ENCODE peak calls at places on chromosomes 3 and 15, in seven cellular contexts. One of them, this sample, is unnamed.

GRCh38 chr3:101634591-101635196 is 42.2 kb downstream of the ZBTB11 start:
- DNase-seq in A549: no peak
- DNase-seq in brain microvascular endothelial cell: no peak
- DNase-seq in body of pancreas: no peak
- DNase-seq in cardiac muscle cell: no peak
- DNase-seq in adipocyte: no peak
- DNase-seq in WERI-Rb-1: no peak
- DNase-seq in this sample: no peak

GRCh38 chr3:78804251-78805037 is 963.4 kb downstream of the ROBO1 start:
- DNase-seq in cardiac muscle cell: no peak
- DNase-seq in adipocyte: peak; percentile 63
- DNase-seq in WERI-Rb-1: no peak
- DNase-seq in brain microvascular endothelial cell: no peak
- DNase-seq in A549: peak; percentile 9
- DNase-seq in body of pancreas: peak; percentile 4
- DNase-seq in this sample: no peak

GRCh38 chr3:184604039-184604955 is 42.7 kb downstream of the EPHB3 start:
- DNase-seq in adipocyte: peak; percentile 19
- DNase-seq in WERI-Rb-1: no peak
- DNase-seq in body of pancreas: peak; percentile 46
- DNase-seq in cardiac muscle cell: peak; percentile 80
- DNase-seq in brain microvascular endothelial cell: no peak
- DNase-seq in A549: no peak
- DNase-seq in this sample: no peak

GRCh38 chr15:43911235-43911661 is 84.4 kb downstream of the WDR76 start:
- DNase-seq in adipocyte: peak; percentile 75
- DNase-seq in A549: peak; percentile 55
- DNase-seq in brain microvascular endothelial cell: peak; percentile 97
- DNase-seq in cardiac muscle cell: no peak
- DNase-seq in body of pancreas: no peak
- DNase-seq in WERI-Rb-1: no peak
- DNase-seq in this sample: peak; percentile 99

GRCh38 chr3:46999516-47000197 is 20.2 kb downstream of the NBEAL2 start:
- DNase-seq in brain microvascular endothelial cell: no peak
- DNase-seq in cardiac muscle cell: no peak
- DNase-seq in body of pancreas: no peak
- DNase-seq in A549: no peak
- DNase-seq in adipocyte: no peak
- DNase-seq in WERI-Rb-1: no peak
- DNase-seq in this sample: no peak

GRCh38 chr15:50244959-50245624 is 20.4 kb downstream of the HDC start:
- DNase-seq in A549: no peak
- DNase-seq in cardiac muscle cell: no peak
- DNase-seq in body of pancreas: no peak
- DNase-seq in adipocyte: no peak
- DNase-seq in brain microvascular endothelial cell: no peak
- DNase-seq in WERI-Rb-1: no peak
- DNase-seq in this sample: no peak

GRCh38 chr3:180749796-180750195 is 70.5 kb upstream of the CCDC39 start:
- DNase-seq in adipocyte: peak; percentile 4
- DNase-seq in cardiac muscle cell: no peak
- DNase-seq in brain microvascular endothelial cell: no peak
- DNase-seq in WERI-Rb-1: no peak
- DNase-seq in A549: no peak
- DNase-seq in body of pancreas: no peak
- DNase-seq in this sample: no peak

GRCh38 chr15:89129123-89129815 is 41.0 kb downstream of the ABHD2 start:
- DNase-seq in cardiac muscle cell: peak; percentile 63
- DNase-seq in brain microvascular endothelial cell: no peak
- DNase-seq in adipocyte: peak; percentile 63
- DNase-seq in WERI-Rb-1: peak; percentile 57
- DNase-seq in body of pancreas: peak; percentile 79
- DNase-seq in A549: peak; percentile 63
- DNase-seq in this sample: no peak

GRCh38 chr15:55703873-55704285 is 39.1 kb downstream of the PRTG start:
- DNase-seq in brain microvascular endothelial cell: no peak
- DNase-seq in WERI-Rb-1: no peak
- DNase-seq in adipocyte: peak; percentile 63
- DNase-seq in A549: no peak
- DNase-seq in cardiac muscle cell: no peak
- DNase-seq in body of pancreas: no peak
- DNase-seq in this sample: peak; percentile 64

GRCh38 chr3:183515968-183516851 is 39.3 kb downstream of the KLHL6 start:
- DNase-seq in WERI-Rb-1: no peak
- DNase-seq in body of pancreas: no peak
- DNase-seq in A549: no peak
- DNase-seq in adipocyte: no peak
- DNase-seq in brain microvascular endothelial cell: no peak
- DNase-seq in cardiac muscle cell: peak; percentile 29
- DNase-seq in this sample: no peak
- H3K4me3 ChIP-seq in WERI-Rb-1: no peak overlapping the region
- H3K4me3 ChIP-seq in body of pancreas: no peak overlapping the region
- H3K4me3 ChIP-seq in A549: no peak overlapping the region
- H3K4me3 ChIP-seq in adipocyte: no peak overlapping the region
- H3K4me3 ChIP-seq in brain microvascular endothelial cell: no peak overlapping the region
- H3K4me3 ChIP-seq in cardiac muscle cell: no peak overlapping the region
- H3K4me3 ChIP-seq in this sample: no peak overlapping the region

GRCh38 chr15:64044315-64045105 is 1.8 kb downstream of the DAPK2 start:
- DNase-seq in A549: no peak
- DNase-seq in cardiac muscle cell: no peak
- DNase-seq in brain microvascular endothelial cell: no peak
- DNase-seq in body of pancreas: no peak
- DNase-seq in adipocyte: no peak
- DNase-seq in WERI-Rb-1: no peak
- DNase-seq in this sample: no peak

GRCh38 chr15:64046347-64047153 is at the start of gene DAPK2:
- DNase-seq in brain microvascular endothelial cell: peak; percentile 26
- DNase-seq in cardiac muscle cell: peak; percentile 86
- DNase-seq in WERI-Rb-1: peak; percentile 74
- DNase-seq in adipocyte: peak; percentile 89
- DNase-seq in A549: peak; percentile 66
- DNase-seq in body of pancreas: peak; percentile 84
- DNase-seq in this sample: peak; percentile 41

GRCh38 chr15:64048766-64049165 is 2.5 kb upstream of the DAPK2 start:
- DNase-seq in body of pancreas: no peak
- DNase-seq in WERI-Rb-1: no peak
- DNase-seq in cardiac muscle cell: no peak
- DNase-seq in A549: no peak
- DNase-seq in brain microvascular endothelial cell: no peak
- DNase-seq in adipocyte: no peak
- DNase-seq in this sample: no peak

GRCh38 chr15:64045774-64046346 is 425 bp downstream of the DAPK2 start:
- DNase-seq in adipocyte: no peak
- DNase-seq in A549: no peak
- DNase-seq in WERI-Rb-1: peak; percentile 12
- DNase-seq in brain microvascular endothelial cell: no peak
- DNase-seq in body of pancreas: no peak
- DNase-seq in cardiac muscle cell: no peak
- DNase-seq in this sample: no peak

DNA sequence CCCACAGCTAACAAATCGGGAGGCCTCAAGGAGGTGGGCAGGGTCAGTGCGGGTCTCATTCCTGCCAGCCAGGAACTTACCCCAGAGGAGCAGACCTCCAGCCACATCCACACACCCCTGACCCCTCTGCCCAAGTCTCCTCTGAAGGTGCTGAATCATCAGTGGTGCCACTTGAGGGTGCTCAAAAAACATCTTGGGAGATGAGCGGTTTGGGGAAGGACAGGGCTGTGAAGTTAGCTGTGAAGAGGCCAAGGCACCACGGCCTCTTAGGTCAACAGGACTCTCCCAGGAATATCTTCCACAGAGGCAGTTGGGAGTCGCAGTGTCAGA is 1.2 kb downstream of the DAPK2 start:
- DNase-seq in cardiac muscle cell: no peak
- DNase-seq in body of pancreas: no peak
- DNase-seq in brain microvascular endothelial cell: no peak
- DNase-seq in WERI-Rb-1: no peak
- DNase-seq in adipocyte: no peak
- DNase-seq in A549: no peak
- DNase-seq in this sample: no peak
- H3K4me3 ChIP-seq in cardiac muscle cell: no peak overlapping the region
- H3K4me3 ChIP-seq in body of pancreas: no peak overlapping the region
- H3K4me3 ChIP-seq in brain microvascular endothelial cell: no peak overlapping the region
- H3K4me3 ChIP-seq in WERI-Rb-1: no peak overlapping the region
- H3K4me3 ChIP-seq in adipocyte: peak overlapping the region; percentile 82
- H3K4me3 ChIP-seq in A549: no peak overlapping the region
- H3K4me3 ChIP-seq in this sample: peak overlapping the region; percentile 69

GRCh38 chr3:10933470-10933957 is 59.0 kb upstream of the SLC6A1 start:
- DNase-seq in WERI-Rb-1: no peak
- DNase-seq in cardiac muscle cell: no peak
- DNase-seq in body of pancreas: no peak
- DNase-seq in brain microvascular endothelial cell: no peak
- DNase-seq in adipocyte: no peak
- DNase-seq in A549: no peak
- DNase-seq in this sample: no peak
- H3K4me3 ChIP-seq in WERI-Rb-1: no peak overlapping the region
- H3K4me3 ChIP-seq in cardiac muscle cell: no peak overlapping the region
- H3K4me3 ChIP-seq in body of pancreas: no peak overlapping the region
- H3K4me3 ChIP-seq in brain microvascular endothelial cell: no peak overlapping the region
- H3K4me3 ChIP-seq in adipocyte: no peak overlapping the region
- H3K4me3 ChIP-seq in A549: no peak overlapping the region
- H3K4me3 ChIP-seq in this sample: no peak overlapping the region

GRCh38 chr3:198112031-198112430 is 152.0 kb downstream of the LMLN start:
- DNase-seq in cardiac muscle cell: no peak
- DNase-seq in WERI-Rb-1: no peak
- DNase-seq in A549: no peak
- DNase-seq in adipocyte: no peak
- DNase-seq in body of pancreas: no peak
- DNase-seq in brain microvascular endothelial cell: peak; percentile 68
- DNase-seq in this sample: no peak

GRCh38 chr3:198109883-198110282 is 149.9 kb downstream of the LMLN start:
- DNase-seq in body of pancreas: no peak
- DNase-seq in adipocyte: no peak
- DNase-seq in A549: no peak
- DNase-seq in brain microvascular endothelial cell: no peak
- DNase-seq in WERI-Rb-1: no peak
- DNase-seq in cardiac muscle cell: no peak
- DNase-seq in this sample: no peak

GRCh38 chr3:198107840-198108734 is 148.1 kb downstream of the LMLN start:
- DNase-seq in cardiac muscle cell: no peak
- DNase-seq in A549: no peak
- DNase-seq in brain microvascular endothelial cell: peak; percentile 11
- DNase-seq in WERI-Rb-1: no peak
- DNase-seq in body of pancreas: peak; percentile 22
- DNase-seq in adipocyte: no peak
- DNase-seq in this sample: peak; percentile 12

GRCh38 chr3:198108756-198109155 is 148.7 kb downstream of the LMLN start:
- DNase-seq in A549: no peak
- DNase-seq in WERI-Rb-1: no peak
- DNase-seq in body of pancreas: no peak
- DNase-seq in adipocyte: no peak
- DNase-seq in cardiac muscle cell: no peak
- DNase-seq in brain microvascular endothelial cell: no peak
- DNase-seq in this sample: no peak

DNA sequence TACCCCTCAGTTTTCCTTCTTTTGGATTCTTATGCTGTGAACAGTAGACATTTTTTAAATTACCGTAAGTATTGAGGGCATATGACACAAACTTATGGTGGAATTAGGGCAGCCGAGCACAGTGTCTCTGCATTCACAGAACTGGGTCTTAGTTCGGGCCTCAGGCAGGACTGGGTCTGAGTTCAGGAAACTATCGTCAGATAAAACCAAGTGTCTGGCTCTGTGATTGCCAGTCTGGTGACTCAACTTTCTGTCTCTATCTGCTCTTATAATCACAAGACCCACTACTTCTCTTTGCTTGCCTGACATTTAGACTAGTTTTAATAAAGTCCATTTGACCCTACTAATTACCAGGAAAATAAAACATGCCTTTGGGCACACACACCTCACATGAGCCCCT is 146.2 kb downstream of the LMLN start:
- DNase-seq in WERI-Rb-1: no peak
- DNase-seq in body of pancreas: no peak
- DNase-seq in adipocyte: no peak
- DNase-seq in brain microvascular endothelial cell: peak; percentile 36
- DNase-seq in A549: no peak
- DNase-seq in cardiac muscle cell: no peak
- DNase-seq in this sample: no peak
- H3K4me3 ChIP-seq in WERI-Rb-1: no peak overlapping the region
- H3K4me3 ChIP-seq in body of pancreas: no peak overlapping the region
- H3K4me3 ChIP-seq in adipocyte: no peak overlapping the region
- H3K4me3 ChIP-seq in brain microvascular endothelial cell: no peak overlapping the region
- H3K4me3 ChIP-seq in A549: no peak overlapping the region
- H3K4me3 ChIP-seq in cardiac muscle cell: no peak overlapping the region
- H3K4me3 ChIP-seq in this sample: no peak overlapping the region

GRCh38 chr15:63601026-63601726 is 4.0 kb downstream of the FBXL22 start:
- DNase-seq in A549: peak; percentile 30
- DNase-seq in body of pancreas: peak; percentile 49
- DNase-seq in WERI-Rb-1: peak; percentile 43
- DNase-seq in adipocyte: peak; percentile 74
- DNase-seq in brain microvascular endothelial cell: peak; percentile 22
- DNase-seq in cardiac muscle cell: peak; percentile 36
- DNase-seq in this sample: peak; percentile 70
- H3K4me3 ChIP-seq in A549: peak overlapping the region; percentile 83
- H3K4me3 ChIP-seq in body of pancreas: peak overlapping the region; percentile 65
- H3K4me3 ChIP-seq in WERI-Rb-1: peak overlapping the region; percentile 79
- H3K4me3 ChIP-seq in adipocyte: peak overlapping the region; percentile 95
- H3K4me3 ChIP-seq in brain microvascular endothelial cell: peak overlapping the region; percentile 74
- H3K4me3 ChIP-seq in cardiac muscle cell: peak overlapping the region; percentile 47
- H3K4me3 ChIP-seq in this sample: peak overlapping the region; percentile 80

GRCh38 chr15:59237119-59237853 is 30.6 kb downstream of the LDHAL6B start:
- DNase-seq in WERI-Rb-1: no peak
- DNase-seq in brain microvascular endothelial cell: no peak
- DNase-seq in A549: no peak
- DNase-seq in cardiac muscle cell: no peak
- DNase-seq in adipocyte: no peak
- DNase-seq in body of pancreas: no peak
- DNase-seq in this sample: no peak

GRCh38 chr15:59236394-59236793 is 29.8 kb downstream of the LDHAL6B start:
- DNase-seq in A549: no peak
- DNase-seq in adipocyte: no peak
- DNase-seq in body of pancreas: no peak
- DNase-seq in WERI-Rb-1: no peak
- DNase-seq in brain microvascular endothelial cell: no peak
- DNase-seq in cardiac muscle cell: no peak
- DNase-seq in this sample: no peak

GRCh38 chr15:59232476-59232875 is 25.8 kb downstream of the LDHAL6B start:
- DNase-seq in cardiac muscle cell: no peak
- DNase-seq in adipocyte: peak; percentile 74
- DNase-seq in body of pancreas: no peak
- DNase-seq in A549: no peak
- DNase-seq in WERI-Rb-1: no peak
- DNase-seq in brain microvascular endothelial cell: peak; percentile 72
- DNase-seq in this sample: peak; percentile 85

GRCh38 chr15:59242649-59243048 is 36.0 kb downstream of the LDHAL6B start:
- DNase-seq in cardiac muscle cell: no peak
- DNase-seq in brain microvascular endothelial cell: no peak
- DNase-seq in A549: no peak
- DNase-seq in adipocyte: no peak
- DNase-seq in WERI-Rb-1: no peak
- DNase-seq in body of pancreas: no peak
- DNase-seq in this sample: no peak

DNA sequence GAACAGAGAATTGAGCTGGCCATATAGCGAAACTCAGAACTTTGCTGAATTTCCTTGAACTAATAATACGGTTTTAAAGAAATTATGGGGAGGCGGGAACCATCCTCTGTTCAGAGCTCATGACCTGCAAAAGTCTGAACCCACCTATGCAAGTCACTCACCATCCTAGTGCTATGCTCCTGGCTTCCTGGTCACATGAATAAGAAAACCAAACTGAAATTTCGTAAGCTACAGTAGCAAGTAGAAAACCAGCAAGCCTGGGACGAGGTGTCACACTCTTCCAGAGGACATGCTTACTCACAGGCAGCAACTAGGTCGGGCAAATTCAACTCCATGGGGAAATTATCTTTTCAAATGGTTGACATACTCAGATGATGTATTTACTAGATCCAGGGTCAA is 31.2 kb downstream of the LDHAL6B start:
- DNase-seq in cardiac muscle cell: no peak
- DNase-seq in A549: peak; percentile 58
- DNase-seq in WERI-Rb-1: no peak
- DNase-seq in adipocyte: no peak
- DNase-seq in body of pancreas: no peak
- DNase-seq in brain microvascular endothelial cell: peak; percentile 24
- DNase-seq in this sample: peak; percentile 10
- H3K4me3 ChIP-seq in cardiac muscle cell: no peak overlapping the region
- H3K4me3 ChIP-seq in A549: no peak overlapping the region
- H3K4me3 ChIP-seq in WERI-Rb-1: no peak overlapping the region
- H3K4me3 ChIP-seq in adipocyte: no peak overlapping the region
- H3K4me3 ChIP-seq in body of pancreas: no peak overlapping the region
- H3K4me3 ChIP-seq in brain microvascular endothelial cell: no peak overlapping the region
- H3K4me3 ChIP-seq in this sample: no peak overlapping the region

This sample was measured in foreskin fibroblast.